ENCODE peak calls at places on chromosomes 5 and 9, in six cellular contexts. K is HCT116, W is GM12878, T is HepG2, O is H1, N is K562. F is an unnamed sample.

GRCh38 chr5:77379558-77380061 is 112.5 kb downstream of the WDR41 start:
- DNase-seq in N (no peak), T (no peak), K (no peak), W (peak), O (no peak), F (no peak)

GRCh38 chr9:21591221-21592062 is 109.3 kb upstream of the IFNE start:
- DNase-seq in K (peak), W (no peak), O (no peak), N (no peak), T (peak), F (peak)

GRCh38 chr9:90038778-90039177 is 434.0 kb downstream of the GADD45G start:
- DNase-seq in N (no peak), O (peak), W (no peak), K (no peak), T (no peak), F (no peak)

GRCh38 chr5:6905423-6905822 is 192.2 kb downstream of the TENT4A start:
- DNase-seq in W (no peak), K (no peak), T (no peak), N (no peak), O (no peak), F (no peak)

GRCh38 chr5:3181641-3182040 is 414.0 kb upstream of the IRX1 start:
- DNase-seq in O (no peak), T (no peak), K (no peak), N (no peak), W (no peak), F (no peak)

GRCh38 chr9:112705773-112706427 is 12.0 kb downstream of the INIP start:
- DNase-seq in T (peak), N (peak), O (no peak), K (no peak), W (no peak), F (peak)

GRCh38 chr5:123150089-123150488 is 61.0 kb downstream of the PRDM6 start:
- DNase-seq in O (no peak), T (no peak), K (no peak), W (no peak), N (no peak), F (no peak)

GRCh38 chr5:532521-533242 is 8.4 kb upstream of the SLC9A3 start:
- DNase-seq in W (no peak), O (no peak), T (peak), N (no peak), K (no peak), F (no peak)

GRCh38 chr5:138336952-138337684 is 948 bp upstream of the FAM53C start:
- DNase-seq in N (peak), T (no peak), O (no peak), W (no peak), K (peak), F (peak)

GRCh38 chr5:13553896-13554295 is 390.6 kb downstream of the DNAH5 start:
- DNase-seq in O (peak), T (no peak), W (no peak), K (no peak), N (no peak), F (peak)

GRCh38 chr9:71608825-71609452 is 159.4 kb downstream of the CEMIP2 start:
- DNase-seq in T (peak), N (no peak), K (no peak), W (no peak), O (peak), F (peak)

GRCh38 chr5:121890297-121890858 is 38.7 kb downstream of the FTMT start:
- DNase-seq in T (no peak), O (no peak), K (no peak), N (no peak), W (no peak), F (peak)

GRCh38 chr5:80957031-80957761 is 3.0 kb upstream of the RASGRF2 start:
- DNase-seq in T (peak), W (no peak), O (no peak), K (no peak), N (no peak), F (no peak)

GRCh38 chr9:21936161-21936560 is 58.0 kb downstream of the CDKN2A start:
- DNase-seq in T (no peak), N (no peak), O (no peak), K (no peak), W (no peak), F (no peak)

GRCh38 chr9:87606921-87607521 is 109.4 kb downstream of the DAPK1 start:
- DNase-seq in K (no peak), N (no peak), T (no peak), W (no peak), O (no peak), F (no peak)

GRCh38 chr9:91295357-91295756 is 66.4 kb downstream of the AUH start:
- DNase-seq in K (no peak), T (no peak), O (no peak), N (no peak), W (no peak), F (no peak)

GRCh38 chr5:133273661-133274596 is 222.1 kb downstream of the HSPA4 start:
- DNase-seq in N (no peak), O (no peak), K (no peak), T (no peak), W (no peak), F (no peak)

DNA sequence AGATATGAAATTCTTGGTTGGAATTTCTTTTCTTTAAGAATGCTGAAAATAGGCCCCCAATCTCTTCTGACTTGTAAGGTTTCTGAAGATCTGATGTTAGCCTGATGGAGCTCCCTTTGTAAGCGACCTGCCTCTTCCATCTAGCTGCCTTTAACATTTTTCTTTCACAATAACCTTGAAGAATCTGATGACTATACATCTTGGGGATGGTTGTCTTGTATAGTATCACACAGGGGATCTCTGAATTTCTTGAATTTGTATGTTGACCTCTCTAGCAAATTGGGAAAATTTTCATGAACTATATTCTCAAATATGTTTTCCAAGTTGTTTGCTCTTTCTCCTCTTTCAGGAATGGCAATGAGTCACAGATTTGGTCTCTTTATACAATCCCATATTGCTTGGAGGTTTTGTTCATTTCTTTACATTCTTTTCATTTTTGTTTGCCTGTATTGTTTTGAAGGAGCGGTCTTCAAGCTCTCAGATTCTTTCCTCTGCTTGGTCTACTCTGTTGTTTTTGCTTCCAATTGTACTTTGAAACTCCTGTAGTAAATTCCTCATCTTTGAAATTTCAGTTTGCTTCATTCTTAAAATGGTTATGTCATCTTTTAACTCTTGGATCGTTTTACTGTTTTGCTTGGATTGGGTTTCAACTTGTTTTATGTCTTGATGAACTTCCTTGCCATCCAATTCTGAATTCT is 245.2 kb upstream of the TARS1 start:
- DNase-seq in W (no peak), T (no peak), K (no peak), O (no peak), N (no peak), F (no peak)
- TF ChIP-seq SP1 in W (no peak), T (no peak), K (no peak), O (no peak), N (no peak), F (no peak)

DNA sequence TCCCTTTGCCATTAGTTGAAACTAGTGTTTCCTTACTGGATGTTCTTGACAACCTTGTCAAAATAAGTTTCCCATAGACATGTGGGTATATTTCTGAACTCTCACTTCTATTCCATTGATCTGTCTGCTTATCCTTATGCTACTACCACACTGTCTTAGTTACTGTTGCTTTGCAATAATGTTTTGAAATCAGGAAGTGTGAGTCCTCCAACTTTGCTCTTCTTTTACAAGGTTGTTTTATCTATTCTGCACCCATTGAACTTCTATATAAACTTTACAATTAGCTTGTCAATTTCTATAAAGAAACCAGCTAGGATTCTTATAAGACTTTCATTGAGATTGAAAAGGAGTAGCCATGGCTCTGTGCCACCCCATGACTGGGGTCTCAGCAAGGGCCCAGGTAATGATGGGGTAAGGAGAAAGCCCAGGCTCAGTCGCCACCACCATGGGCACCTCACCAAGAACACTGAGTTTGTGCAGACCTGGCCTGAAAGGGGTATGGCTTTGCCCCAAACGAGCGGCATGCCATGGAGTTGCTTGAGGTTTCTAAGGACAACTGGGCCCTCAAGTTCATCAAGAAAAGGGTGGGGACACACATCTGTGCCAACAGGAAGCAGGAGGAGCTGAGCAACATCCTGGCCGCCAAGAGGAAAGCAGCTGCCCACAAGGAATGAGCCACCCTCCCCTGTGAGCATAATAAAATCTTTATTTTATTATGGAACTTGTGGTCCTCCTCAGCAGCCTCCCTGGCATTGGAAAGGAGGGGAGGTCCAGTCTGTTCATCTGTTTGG is 24.1 kb downstream of the CD14 start:
- DNase-seq in K (no peak), N (no peak), W (no peak), T (no peak), O (no peak), F (no peak)
- TF ChIP-seq ATF3 in K (no peak), N (no peak), W (no peak), T (no peak), O (no peak), F (no peak)

DNA sequence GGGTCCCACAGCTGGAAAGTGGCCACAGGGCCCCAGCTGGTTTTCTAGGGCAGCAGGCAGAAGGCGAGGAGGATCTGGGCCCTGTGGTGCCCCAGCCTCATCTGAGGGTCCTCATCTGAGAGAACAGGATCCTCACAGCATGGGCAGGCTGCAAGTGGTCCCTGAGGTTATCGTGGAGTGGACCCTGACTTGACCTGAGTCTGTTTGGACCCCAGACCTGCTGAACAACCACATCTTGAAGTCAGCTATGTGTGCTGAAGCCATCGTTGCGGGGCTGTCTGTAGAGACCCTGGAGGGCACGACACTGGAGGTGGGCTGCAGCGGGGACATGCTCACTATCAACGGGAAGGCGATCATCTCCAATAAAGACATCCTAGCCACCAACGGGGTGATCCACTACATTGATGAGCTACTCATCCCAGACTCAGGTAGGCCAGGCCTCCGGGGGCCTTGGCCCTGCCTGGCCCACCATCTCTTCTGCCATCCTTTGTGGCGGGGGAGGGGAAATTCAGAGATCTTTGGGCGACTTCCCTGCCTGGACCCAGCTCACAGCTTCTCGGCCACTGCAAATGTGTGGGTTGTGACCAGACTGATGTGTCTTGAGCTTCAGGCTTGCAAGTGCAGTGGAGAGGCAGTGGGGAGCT is 24.0 kb downstream of the TGFBI start:
- DNase-seq in O (no peak), W (no peak), N (no peak), K (no peak), T (no peak), F (no peak)
- TF ChIP-seq SP1 in O (no peak), W (no peak), N (no peak), K (no peak), T (no peak), F (no peak)

GRCh38 chr5:73748510-73749410 is 122.8 kb downstream of the ARHGEF28 start:
- DNase-seq in W (no peak), T (no peak), N (no peak), K (no peak), O (no peak), F (no peak)

GRCh38 chr5:73749485-73750270 is 123.7 kb downstream of the ARHGEF28 start:
- DNase-seq in W (no peak), T (no peak), N (no peak), O (no peak), K (no peak), F (no peak)

GRCh38 chr5:73746608-73747007 is 120.6 kb downstream of the ARHGEF28 start:
- DNase-seq in O (no peak), T (peak), N (no peak), W (no peak), K (no peak), F (no peak)

GRCh38 chr5:73745806-73746205 is 119.8 kb downstream of the ARHGEF28 start:
- DNase-seq in T (no peak), N (no peak), K (no peak), O (no peak), W (no peak), F (no peak)

GRCh38 chr5:73747696-73748380 is 121.8 kb downstream of the ARHGEF28 start:
- DNase-seq in N (no peak), K (no peak), O (no peak), W (no peak), T (no peak), F (no peak)
- TF ChIP-seq ATF3 in N (no peak), K (no peak), O (no peak), W (no peak), T (no peak), F (no peak)

DNA sequence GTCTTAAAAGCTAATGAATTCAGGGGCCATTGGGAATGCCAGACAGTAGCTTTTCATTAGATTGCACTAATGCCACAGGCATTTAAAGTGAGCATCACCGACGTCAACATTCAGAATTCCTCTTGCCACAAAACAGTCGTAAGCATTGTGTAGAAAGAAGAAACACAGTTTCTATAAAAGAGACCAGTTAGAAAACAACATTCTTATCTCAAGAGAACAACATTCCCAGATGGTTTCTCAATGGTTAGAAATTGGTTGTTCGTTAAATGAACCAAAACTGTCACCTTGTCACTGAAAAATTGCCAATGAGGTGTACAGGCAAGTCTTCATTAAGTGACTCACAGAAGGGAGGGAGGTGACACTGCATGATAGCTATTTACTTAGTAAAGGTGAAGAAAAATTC is 401.6 kb upstream of the PRR16 start:
- DNase-seq in N (no peak), T (no peak), K (no peak), W (no peak), O (no peak), F (no peak)
- TF ChIP-seq SP1 in N (no peak), T (no peak), K (no peak), W (no peak), O (no peak), F (no peak)

DNA sequence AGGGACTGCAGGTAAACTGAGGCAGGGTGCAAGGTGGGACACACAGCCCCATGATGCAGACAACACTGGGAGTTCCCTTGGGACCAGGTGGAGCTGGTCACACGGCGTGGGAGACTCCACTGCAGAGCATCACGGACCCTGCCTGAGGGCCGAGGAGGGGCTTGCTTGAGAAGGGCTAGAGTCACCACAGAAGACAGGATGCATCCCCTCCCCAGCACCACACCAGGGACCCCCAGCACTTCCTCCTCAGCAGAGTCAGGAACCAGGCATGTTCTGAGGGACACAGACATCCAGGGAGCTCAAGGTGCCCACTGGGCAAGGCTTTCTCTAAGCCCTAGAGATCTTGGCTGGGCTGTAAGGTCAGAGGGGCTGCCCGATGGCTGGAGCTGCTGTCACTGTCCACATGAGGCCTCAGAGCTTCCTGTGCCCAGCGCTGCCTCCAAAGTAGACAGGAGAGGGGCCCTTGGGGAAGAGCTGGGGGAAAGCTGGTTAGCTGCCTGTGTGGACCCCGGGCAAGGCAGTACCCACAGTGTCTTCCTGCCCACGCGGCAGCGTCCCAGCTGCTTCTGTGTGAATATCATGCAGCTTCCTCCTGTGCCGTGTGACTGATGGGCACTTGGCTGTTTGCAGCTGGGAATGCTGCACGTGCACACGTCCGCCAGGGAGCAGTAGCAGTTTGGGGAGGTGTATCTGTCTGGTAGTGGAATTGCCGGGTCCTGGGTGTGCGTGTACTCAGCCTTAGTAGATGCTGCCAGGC is 176.6 kb downstream of the CACNA1B start:
- DNase-seq in T (no peak), O (peak), W (no peak), K (no peak), N (peak), F (peak)
- TF ChIP-seq ATF3 in T (no peak), O (no peak), W (no peak), K (no peak), N (no peak), F (no peak)

GRCh38 chr9:136606687-136607333 is 55.9 kb upstream of the EGFL7 start:
- DNase-seq in W (no peak), K (no peak), N (peak), O (no peak), T (no peak), F (no peak)

GRCh38 chr9:136604823-136605525 is 57.7 kb upstream of the EGFL7 start:
- DNase-seq in N (no peak), W (no peak), K (no peak), T (no peak), O (no peak), F (no peak)

GRCh38 chr9:136603901-136604816 is 58.3 kb upstream of the NOTCH1 start:
- DNase-seq in T (no peak), N (no peak), W (no peak), K (no peak), O (no peak), F (no peak)

GRCh38 chr9:136607334-136607919 is 55.3 kb upstream of the EGFL7 start:
- DNase-seq in N (no peak), O (no peak), K (no peak), W (no peak), T (no peak), F (no peak)

GRCh38 chr9:136605966-136606365 is 56.8 kb upstream of the EGFL7 start:
- DNase-seq in T (no peak), O (no peak), N (no peak), W (no peak), K (no peak), F (no peak)
- TF ChIP-seq SP1 in T (no peak), O (no peak), N (no peak), W (no peak), K (no peak), F (no peak)

GRCh38 chr5:56326116-56326515 is 93.0 kb upstream of the ANKRD55 start:
- DNase-seq in K (no peak), T (no peak), W (no peak), N (peak), O (no peak), F (no peak)

GRCh38 chr5:56325039-56325438 is 91.9 kb upstream of the ANKRD55 start:
- DNase-seq in K (no peak), T (no peak), W (no peak), N (no peak), O (no peak), F (no peak)

GRCh38 chr5:56322592-56322991 is 89.5 kb upstream of the ANKRD55 start:
- DNase-seq in T (no peak), N (no peak), O (no peak), W (no peak), K (no peak), F (no peak)

GRCh38 chr5:56321236-56321881 is 88.2 kb upstream of the ANKRD55 start:
- DNase-seq in T (no peak), K (no peak), O (no peak), N (peak), W (no peak), F (no peak)

GRCh38 chr5:56323505-56323904 is 90.4 kb upstream of the ANKRD55 start:
- DNase-seq in W (no peak), O (no peak), T (peak), N (no peak), K (no peak), F (no peak)
- TF ChIP-seq ATF3 in W (no peak), O (no peak), T (no peak), N (no peak), K (no peak), F (no peak)

F was measured in WTC11.